ENCODE peak calls at places on chromosome 9, in six cellular contexts. Q is GM20000; G is nephron progenitor cell; A is H1; Y is dorsolateral prefrontal cortex; D is CD8-positive, alpha-beta T cell. R is an unnamed sample.
A peak's percentile ranks its signal among the peaks of the same experiment; 100 is the strongest.

GRCh38 chr9:9521033-9521779 is 1091.6 kb downstream of the PTPRD start:
- DNase-seq in Y (no peak), Q (no peak), A (no peak), G (no peak), D (no peak), R (no peak)

GRCh38 chr9:132806306-132806705 is 71.8 kb downstream of the AK8 start:
- DNase-seq in Q (no peak), Y (no peak), D (no peak), A (no peak), G (no peak), R (no peak)

GRCh38 chr9:98652741-98653140 is 56.0 kb downstream of the GABBR2 start:
- DNase-seq in Y (no peak), Q (no peak), D (no peak), G (no peak), A (no peak), R (no peak)

GRCh38 chr9:88766778-88767503 is 224.3 kb upstream of the S1PR3 start:
- DNase-seq in D (no peak), A (no peak), G (no peak), Y (no peak), Q (no peak), R (no peak)

GRCh38 chr9:108672475-108673065 is 183.2 kb downstream of the ACTL7B start:
- DNase-seq in G (no peak), A (no peak), Q (no peak), Y (no peak), D (no peak), R (no peak)

GRCh38 chr9:37801287-37801850 is 772 bp downstream of the DCAF10 start:
- DNase-seq in Q (no peak), Y (no peak), G (peak; percentile 60), A (no peak), D (peak; percentile 25), R (no peak)

GRCh38 chr9:91177661-91178280 is 183.9 kb downstream of the AUH start:
- DNase-seq in D (no peak), G (no peak), Q (no peak), A (peak; percentile 24), Y (no peak), R (no peak)

GRCh38 chr9:27310582-27310981 is 13.6 kb upstream of the EQTN start:
- DNase-seq in Y (no peak), Q (no peak), D (no peak), G (no peak), A (no peak), R (no peak)

GRCh38 chr9:90801507-90802289 is at the start of gene SYK:
- DNase-seq in D (no peak), A (peak; percentile 74), Y (no peak), Q (peak; percentile 56), G (peak; percentile 57), R (peak; percentile 46)

GRCh38 chr9:114017741-114018715 is 60.1 kb downstream of the AMBP start:
- DNase-seq in D (no peak), Y (no peak), G (no peak), A (peak; percentile 30), Q (no peak), R (no peak)

GRCh38 chr9:105007143-105007542 is 79.2 kb upstream of the ABCA1 start:
- DNase-seq in Q (no peak), D (no peak), G (no peak), A (no peak), Y (no peak), R (no peak)

GRCh38 chr9:81999806-82000205 is 11.2 kb downstream of the SPATA31D1 start:
- DNase-seq in Y (no peak), A (no peak), G (no peak), D (no peak), Q (no peak), R (no peak)

GRCh38 chr9:98831636-98832035 is 24.2 kb downstream of the GALNT12 start:
- DNase-seq in A (no peak), Q (no peak), G (no peak), D (no peak), Y (no peak), R (no peak)

GRCh38 chr9:93325307-93326035 is 126.0 kb upstream of the FAM120A start:
- DNase-seq in G (no peak), Q (no peak), D (no peak), Y (no peak), A (no peak), R (no peak)

GRCh38 chr9:23648651-23649050 is 177.4 kb downstream of the ELAVL2 start:
- DNase-seq in G (no peak), Q (no peak), A (no peak), D (no peak), Y (no peak), R (no peak)

GRCh38 chr9:23644326-23644725 is 181.7 kb downstream of the ELAVL2 start:
- DNase-seq in D (no peak), Q (no peak), Y (no peak), G (no peak), A (no peak), R (no peak)

GRCh38 chr9:23644906-23645305 is 181.1 kb downstream of the ELAVL2 start:
- DNase-seq in Y (no peak), G (no peak), D (no peak), A (no peak), Q (no peak), R (no peak)

GRCh38 chr9:23638837-23639426 is 187.1 kb downstream of the ELAVL2 start:
- DNase-seq in Q (no peak), Y (no peak), A (no peak), D (no peak), G (no peak), R (no peak)

GRCh38 chr9:23643656-23644258 is 182.3 kb downstream of the ELAVL2 start:
- DNase-seq in D (no peak), G (no peak), Q (no peak), A (no peak), Y (no peak), R (no peak)
- TF ChIP-seq CTCF in D (no peak), G (no peak), Q (no peak), A (no peak), Y (no peak), R (no peak)

GRCh38 chr9:111074395-111074794 is 36.1 kb upstream of the LPAR1 start:
- DNase-seq in G (no peak), D (no peak), Y (no peak), A (no peak), Q (no peak), R (no peak)
- TF ChIP-seq CTCF in G (no peak), D (no peak), Y (no peak), A (no peak), Q (no peak), R (no peak)

DNA sequence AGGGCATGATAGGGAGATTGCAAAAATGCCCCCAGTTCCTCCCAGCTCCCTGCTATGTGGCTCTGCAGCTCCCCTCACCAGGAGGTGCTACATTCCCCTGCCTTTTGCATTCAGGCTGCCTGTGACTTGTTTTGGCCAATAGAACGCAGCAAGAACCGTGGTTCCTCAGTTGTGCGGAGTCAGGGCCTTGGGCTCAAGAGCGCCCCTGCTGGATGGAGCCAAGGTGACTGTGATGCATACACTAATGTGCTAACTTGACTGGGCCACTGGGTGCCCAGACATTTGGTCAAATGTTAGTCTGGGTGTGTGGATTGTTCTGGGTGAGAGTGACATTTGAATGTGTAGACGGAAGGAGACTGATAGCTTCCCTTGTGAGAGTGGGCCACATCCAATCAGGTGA is 123.3 kb upstream of the MVB12B start:
- DNase-seq in A (no peak), G (no peak), Y (no peak), D (no peak), Q (no peak), R (no peak)
- TF ChIP-seq CTCF in A (no peak), G (no peak), Y (no peak), D (no peak), Q (peak; percentile 10), R (no peak)

DNA sequence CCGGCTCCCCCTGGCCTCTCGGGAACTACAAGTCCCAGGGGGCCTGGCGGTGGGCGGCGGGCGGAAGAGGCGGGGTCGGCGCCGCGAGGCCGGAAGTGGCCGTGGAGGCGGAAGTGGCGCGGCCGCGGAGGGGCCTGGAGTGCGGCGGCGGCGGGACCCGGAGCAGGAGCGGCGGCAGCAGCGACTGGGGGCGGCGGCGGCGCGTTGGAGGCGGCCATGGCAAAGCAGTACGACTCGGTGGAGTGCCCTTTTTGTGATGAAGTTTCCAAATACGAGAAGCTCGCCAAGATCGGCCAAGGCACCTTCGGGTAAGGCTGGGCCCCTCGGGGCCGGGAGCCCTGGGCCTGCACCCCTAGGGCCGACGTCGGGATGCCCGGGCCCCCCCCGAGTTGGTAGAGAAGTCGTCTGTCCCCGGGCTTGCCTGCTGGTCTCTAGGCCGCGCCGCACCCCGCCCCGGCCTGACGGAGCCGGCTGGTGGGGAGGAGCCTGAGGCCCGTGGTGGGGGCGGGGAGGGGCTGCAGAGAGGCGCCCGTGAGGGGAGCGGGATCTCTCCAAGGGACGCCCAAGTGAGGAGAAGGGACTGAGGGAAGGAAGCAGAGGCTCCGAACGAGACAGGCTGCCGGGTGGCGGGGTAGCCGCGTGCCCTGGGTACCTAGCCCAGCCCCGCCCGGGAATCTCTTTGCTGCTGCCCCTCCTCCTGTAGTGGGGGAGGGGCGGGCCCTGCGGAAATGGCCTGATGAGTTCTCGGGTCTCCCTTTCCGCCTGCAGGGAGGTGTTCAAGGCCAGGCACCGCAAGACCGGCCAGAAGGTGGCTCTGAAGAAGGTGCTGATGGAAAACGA is at the start of gene CDK9:
- DNase-seq in D (peak; percentile 92), Y (peak; percentile 89), A (peak; percentile 93), G (peak; percentile 96), Q (peak; percentile 98), R (peak; percentile 95)
- TF ChIP-seq CTCF in D (no peak), Y (no peak), A (peak; percentile 48), G (no peak), Q (peak; percentile 4), R (no peak)

DNA sequence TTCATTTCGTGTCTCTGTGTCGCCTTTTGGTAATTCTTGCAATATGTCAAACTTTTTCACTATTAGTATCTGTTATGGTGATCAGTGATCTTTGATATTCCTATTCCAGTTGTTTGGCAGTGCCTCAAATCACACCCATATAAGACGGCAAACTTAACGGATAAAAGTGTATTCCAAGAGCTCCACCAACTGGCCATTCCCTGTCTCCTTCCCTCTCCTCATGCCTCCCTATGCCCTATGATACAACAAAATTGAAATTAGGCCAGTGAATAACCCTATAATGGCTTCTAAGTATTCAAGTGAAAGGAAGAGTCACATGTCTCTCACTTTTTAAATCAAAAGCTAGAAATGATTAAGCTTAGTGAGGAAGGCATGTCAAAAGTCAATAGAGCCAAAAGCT is 74.8 kb downstream of the CDK5RAP2 start:
- DNase-seq in G (no peak), D (no peak), Q (no peak), Y (no peak), A (no peak), R (no peak)
- TF ChIP-seq CTCF in G (no peak), D (no peak), Q (no peak), Y (no peak), A (no peak), R (no peak)

R was measured in mesothelial cell of epicardium.